ENCODE peak calls at places on chromosomes 5 and 9, in five cellular contexts. L, F, I, P and T are unnamed samples.

GRCh38 chr9:122816163-122816867 is 12.1 kb downstream of the PDCL start:
- DNase-seq in L (no peak), F (no peak), I (no peak), P (no peak), T (no peak)

GRCh38 chr9:6247266-6247665 is 31.7 kb downstream of the IL33 start:
- DNase-seq in L (peak; percentile 69), F (no peak), I (no peak), P (no peak), T (no peak)

GRCh38 chr9:93081081-93081529 is 14.9 kb upstream of the CARD19 start:
- DNase-seq in L (no peak), F (no peak), I (no peak), P (no peak), T (no peak)

GRCh38 chr9:129624947-129625346 is 1.0 kb upstream of the NTMT1 start:
- DNase-seq in L (no peak), F (no peak), I (no peak), P (no peak), T (peak; percentile 81)

GRCh38 chr9:37960631-37961030 is 56.7 kb upstream of the SLC25A51 start:
- DNase-seq in L (no peak), F (no peak), I (no peak), P (no peak), T (no peak)

GRCh38 chr5:108858959-108859358 is 111.3 kb downstream of the FER start:
- DNase-seq in L (peak; percentile 15), F (peak; percentile 14), I (peak; percentile 64), P (no peak), T (no peak)

GRCh38 chr9:133347515-133347984 is 381 bp downstream of the MED22 start:
- DNase-seq in L (peak; percentile 18), F (peak; percentile 67), I (peak; percentile 26), P (peak; percentile 28), T (peak; percentile 71)

GRCh38 chr5:122050959-122051358 is 27.1 kb downstream of the LOX start:
- DNase-seq in L (no peak), F (no peak), I (no peak), P (no peak), T (no peak)

GRCh38 chr5:13662646-13663045 is 281.8 kb downstream of the DNAH5 start:
- DNase-seq in L (peak; percentile 33), F (no peak), I (peak; percentile 62), P (no peak), T (no peak)